ENCODE peak calls at places on chromosomes 4 and X, in four cellular contexts. K is fibroblast of the conjunctiva; P is stimulated activated CD4-positive, alpha-beta T cell treated with anti-CD3 and anti-CD28 coated beads, Interleukin-15, amount 100 ng/mL, for 1 hour; Q is memory B cell. O is an unnamed sample.

GRCh38 chrX:17081969-17082368 is 135.5 kb downstream of the REPS2 start:
- DNase-seq in P (no peak), K (no peak), Q (no peak), O (no peak)

GRCh38 chrX:71302461-71303213 is 1.1 kb downstream of the ITGB1BP2 start:
- DNase-seq in K (no peak), P (no peak), Q (no peak), O (no peak)

GRCh38 chr4:140450352-140450751 is 22.9 kb upstream of the CLGN start:
- DNase-seq in K (no peak), P (no peak), Q (no peak), O (no peak)

GRCh38 chr4:88012652-88013051 is 5.2 kb downstream of the PKD2 start:
- DNase-seq in K (no peak), Q (no peak), P (no peak), O (no peak)

GRCh38 chr4:3209551-3210325 is 39.2 kb upstream of the MSANTD1 start:
- DNase-seq in K (no peak), P (no peak), Q (no peak), O (no peak)

GRCh38 chr4:10590896-10591295 is 93.7 kb downstream of the CLNK start:
- DNase-seq in P (no peak), K (no peak), Q (no peak), O (no peak)

GRCh38 chr4:89277412-89277811 is 30.2 kb downstream of the GPRIN3 start:
- DNase-seq in Q (no peak), K (no peak), P (no peak), O (no peak)

GRCh38 chrX:104112326-104112951 is at the start of gene ZCCHC18:
- DNase-seq in Q (peak), K (no peak), P (peak), O (peak)

GRCh38 chr4:5808081-5808741 is 84.7 kb downstream of the CRMP1 start:
- DNase-seq in K (no peak), Q (no peak), P (no peak), O (no peak)

GRCh38 chr4:82618321-82618720 is 56.5 kb upstream of the TMEM150C start:
- DNase-seq in Q (no peak), P (no peak), K (no peak), O (no peak)

GRCh38 chr4:153987291-153987690 is 198.4 kb upstream of the SFRP2 start:
- DNase-seq in Q (no peak), K (peak), P (no peak), O (no peak)

GRCh38 chrX:4043951-4044350 is 330.5 kb upstream of the PRKX start:
- DNase-seq in Q (no peak), P (no peak), K (no peak), O (no peak)

GRCh38 chr4:15920723-15921591 is 17.6 kb downstream of the FGFBP1 start:
- DNase-seq in P (no peak), K (peak), Q (no peak), O (peak)

GRCh38 chr4:15149842-15150592 is 147.7 kb downstream of the CPEB2 start:
- DNase-seq in Q (no peak), P (no peak), K (peak), O (peak)

GRCh38 chr4:57233391-57233790 is 123.2 kb upstream of the IGFBP7 start:
- DNase-seq in K (peak), P (no peak), Q (no peak), O (no peak)

GRCh38 chrX:129612396-129612795 is 42.4 kb downstream of the APLN start:
- DNase-seq in Q (no peak), K (no peak), P (no peak), O (no peak)

GRCh38 chrX:103779156-103779555 is 2.5 kb downstream of the PLP1 start:
- DNase-seq in P (no peak), Q (no peak), K (no peak), O (no peak)

GRCh38 chrX:48794993-48795501 is 6.8 kb upstream of the HDAC6 start:
- DNase-seq in K (peak), P (no peak), Q (no peak), O (no peak)

GRCh38 chrX:128759177-128759576 is 707.0 kb upstream of the ACTRT1 start:
- DNase-seq in P (no peak), Q (no peak), K (no peak), O (no peak)

GRCh38 chr4:100428051-100428450 is 89.8 kb downstream of the EMCN start:
- DNase-seq in P (no peak), K (peak), Q (no peak), O (no peak)

GRCh38 chrX:130106071-130106470 is 4.2 kb downstream of the ELF4 start:
- DNase-seq in Q (no peak), P (no peak), K (no peak), O (no peak)

GRCh38 chr4:107866726-107867125 is 42.0 kb downstream of the SGMS2 start:
- DNase-seq in K (no peak), P (no peak), Q (no peak), O (no peak)

GRCh38 chr4:93317571-93317970 is 511.0 kb upstream of the ATOH1 start:
- DNase-seq in Q (no peak), K (no peak), P (no peak), O (no peak)

GRCh38 chr4:169225812-169226211 is 44.9 kb downstream of the SH3RF1 start:
- DNase-seq in K (no peak), Q (no peak), P (no peak), O (no peak)

GRCh38 chr4:70725633-70726032 is 3.9 kb downstream of the RUFY3 start:
- DNase-seq in P (no peak), K (no peak), Q (no peak), O (no peak)

GRCh38 chr4:34220601-34221000 is 2023.7 kb downstream of the ARAP2 start:
- DNase-seq in P (no peak), K (no peak), Q (no peak), O (no peak)

GRCh38 chr4:98150092-98150761 is 7.0 kb upstream of the STPG2 start:
- DNase-seq in P (no peak), K (no peak), Q (no peak), O (no peak)

GRCh38 chrX:27336466-27337091 is 126.6 kb downstream of the PPP4R3C start:
- DNase-seq in Q (peak), P (no peak), K (no peak), O (peak)

GRCh38 chrX:67480789-67481188 is 63.0 kb upstream of the AR start:
- DNase-seq in Q (no peak), K (no peak), P (no peak), O (no peak)

GRCh38 chr4:185196437-185196836 is 7.4 kb downstream of the CFAP97 start:
- DNase-seq in K (no peak), P (no peak), Q (no peak), O (no peak)

GRCh38 chrX:66638591-66639500 is at the start of gene EDA2R:
- DNase-seq in Q (no peak), P (no peak), K (peak), O (no peak)

GRCh38 chrX:108298165-108298602 is 140.0 kb downstream of the COL4A6 start:
- DNase-seq in Q (no peak), K (no peak), P (no peak), O (no peak)

GRCh38 chr4:144583658-144584057 is 62.3 kb upstream of the HHIP start:
- DNase-seq in Q (no peak), P (no peak), K (peak), O (no peak)

GRCh38 chr4:145909331-145909730 is 29.3 kb downstream of the ZNF827 start:
- DNase-seq in K (no peak), P (no peak), Q (no peak), O (peak)